ENCODE peak calls at places on chromosomes 2 and 18, in six cellular contexts. T, E, Z, S, R and P are unnamed samples.

GRCh38 chr2:11077411-11077810 is 77.9 kb upstream of the SLC66A3 start:
- DNase-seq in E (no peak), Z (no peak), T (no peak), R (no peak), S (no peak), P (no peak)

GRCh38 chr18:48955528-48956261 is 4.9 kb upstream of the SMAD7 start:
- DNase-seq in Z (no peak), S (no peak), T (peak; percentile 65), E (peak; percentile 85), R (peak; percentile 59), P (peak; percentile 63)

GRCh38 chr2:23092831-23093230 is 292.1 kb upstream of the KLHL29 start:
- DNase-seq in R (peak; percentile 72), E (peak; percentile 2), S (no peak), T (no peak), Z (no peak), P (no peak)

GRCh38 chr2:144645055-144645778 is 125.3 kb upstream of the ZEB2 start:
- DNase-seq in Z (no peak), T (no peak), S (no peak), E (peak; percentile 56), R (no peak), P (no peak)

GRCh38 chr2:58965602-58966001 is 724.5 kb upstream of the FANCL start:
- DNase-seq in S (no peak), E (no peak), T (no peak), Z (no peak), R (no peak), P (no peak)

GRCh38 chr18:62621546-62621945 is 93.8 kb upstream of the PHLPP1 start:
- DNase-seq in E (no peak), Z (peak; percentile 7), S (no peak), R (no peak), T (peak; percentile 80), P (no peak)

GRCh38 chr2:18742382-18742781 is 153.0 kb upstream of the NT5C1B start:
- DNase-seq in R (no peak), S (no peak), E (no peak), T (peak; percentile 61), Z (no peak), P (no peak)

GRCh38 chr2:127615511-127616166 is 30.3 kb upstream of the GPR17 start:
- DNase-seq in E (no peak), T (no peak), Z (no peak), R (peak; percentile 2), S (peak; percentile 29), P (peak; percentile 31)

GRCh38 chr18:3069671-3070433 is 56.9 kb upstream of the LPIN2 start:
- DNase-seq in T (no peak), Z (no peak), S (peak; percentile 28), R (no peak), E (no peak), P (no peak)

GRCh38 chr2:47651296-47651695 is 131.6 kb upstream of the MSH6 start:
- DNase-seq in S (no peak), T (no peak), R (no peak), E (no peak), Z (no peak), P (no peak)

GRCh38 chr2:28449489-28450395 is 46.1 kb upstream of the PLB1 start:
- DNase-seq in T (no peak), Z (peak; percentile 58), S (no peak), R (peak; percentile 63), E (peak; percentile 46), P (no peak)

GRCh38 chr18:57980573-57981348 is 63.3 kb upstream of the NEDD4L start:
- DNase-seq in R (peak; percentile 17), T (no peak), E (no peak), Z (no peak), S (no peak), P (no peak)

GRCh38 chr2:110804915-110805314 is 72.5 kb downstream of the ACOXL start:
- DNase-seq in T (no peak), S (no peak), E (no peak), Z (no peak), R (no peak), P (no peak)

GRCh38 chr18:49651033-49651432 is 89.2 kb downstream of the LIPG start:
- DNase-seq in Z (no peak), S (no peak), T (no peak), E (no peak), R (no peak), P (no peak)

GRCh38 chr2:101921319-101921960 is 70.3 kb upstream of the IL1R2 start:
- DNase-seq in R (no peak), T (no peak), E (no peak), S (no peak), Z (no peak), P (no peak)

GRCh38 chr2:41865263-41865662 is 182.6 kb upstream of the PKDCC start:
- DNase-seq in S (no peak), Z (no peak), R (no peak), T (no peak), E (no peak), P (no peak)

GRCh38 chr18:34595673-34596072 is 114.4 kb upstream of the DTNA start:
- DNase-seq in E (peak; percentile 41), R (peak; percentile 38), T (no peak), S (no peak), Z (peak; percentile 1), P (no peak)

GRCh38 chr18:35047697-35048292 is 6.6 kb downstream of the MAPRE2 start:
- DNase-seq in Z (no peak), S (no peak), E (no peak), T (no peak), R (no peak), P (no peak)

GRCh38 chr2:134253117-134253704 is 661 bp upstream of the MGAT5 start:
- DNase-seq in R (no peak), S (no peak), T (no peak), E (no peak), Z (no peak), P (no peak)

GRCh38 chr18:66560092-66560491 is 43.8 kb downstream of the CDH19 start:
- DNase-seq in T (no peak), E (no peak), S (no peak), R (peak; percentile 25), Z (peak; percentile 51), P (no peak)

GRCh38 chr18:34510926-34511325 is 199.2 kb upstream of the DTNA start:
- DNase-seq in E (no peak), R (no peak), T (no peak), S (no peak), Z (no peak), P (no peak)

GRCh38 chr2:218465987-218466633 is 47.2 kb downstream of the VIL1 start:
- DNase-seq in Z (peak; percentile 23), E (peak; percentile 36), S (no peak), T (no peak), R (peak; percentile 10), P (no peak)

GRCh38 chr2:97870396-97870843 is 125.3 kb downstream of the TMEM131 start:
- DNase-seq in R (peak; percentile 25), S (peak; percentile 61), Z (peak; percentile 41), T (no peak), E (peak; percentile 89), P (no peak)

GRCh38 chr2:239528883-239529282 is 128.1 kb upstream of the HDAC4 start:
- DNase-seq in Z (no peak), T (no peak), E (no peak), S (no peak), R (no peak), P (peak; percentile 15)

GRCh38 chr2:178819992-178820391 is 12.8 kb upstream of the TTN start:
- DNase-seq in R (no peak), Z (no peak), S (no peak), E (no peak), T (no peak), P (no peak)

GRCh38 chr2:155384555-155385123 is 686.1 kb downstream of the KCNJ3 start:
- DNase-seq in S (no peak), R (no peak), T (no peak), Z (no peak), E (no peak), P (no peak)

GRCh38 chr2:240925191-240925575 is 19.0 kb downstream of the CROCC2 start:
- DNase-seq in S (peak; percentile 41), T (peak; percentile 62), Z (peak; percentile 41), R (no peak), E (no peak), P (no peak)

GRCh38 chr2:55906993-55907392 is 16.6 kb downstream of the EFEMP1 start:
- DNase-seq in E (no peak), Z (no peak), S (no peak), R (no peak), T (no peak), P (no peak)
- H3K4me1 ChIP-seq in E (peaks cover under 1% of the 10 kb centered on the region), Z (no peaks in the 10 kb centered on the region), S (no peaks in the 10 kb centered on the region), R (no peaks in the 10 kb centered on the region), T (no peaks in the 10 kb centered on the region), P (no peaks in the 10 kb centered on the region)

GRCh38 chr2:221100467-221101089 is 471.5 kb downstream of the EPHA4 start:
- DNase-seq in Z (peak; percentile 24), R (peak; percentile 10), S (no peak), E (no peak), T (no peak), P (no peak)

GRCh38 chr2:221104391-221104811 is 467.7 kb downstream of the EPHA4 start:
- DNase-seq in R (peak; percentile 13), E (peak; percentile 64), Z (no peak), S (peak; percentile 48), T (peak; percentile 86), P (peak; percentile 54)

GRCh38 chr2:221106241-221106640 is 465.9 kb downstream of the EPHA4 start:
- DNase-seq in T (no peak), S (no peak), R (no peak), E (no peak), Z (no peak), P (no peak)

GRCh38 chr2:221102896-221103688 is 469.0 kb downstream of the EPHA4 start:
- DNase-seq in S (no peak), E (no peak), T (no peak), R (no peak), Z (no peak), P (no peak)

DNA sequence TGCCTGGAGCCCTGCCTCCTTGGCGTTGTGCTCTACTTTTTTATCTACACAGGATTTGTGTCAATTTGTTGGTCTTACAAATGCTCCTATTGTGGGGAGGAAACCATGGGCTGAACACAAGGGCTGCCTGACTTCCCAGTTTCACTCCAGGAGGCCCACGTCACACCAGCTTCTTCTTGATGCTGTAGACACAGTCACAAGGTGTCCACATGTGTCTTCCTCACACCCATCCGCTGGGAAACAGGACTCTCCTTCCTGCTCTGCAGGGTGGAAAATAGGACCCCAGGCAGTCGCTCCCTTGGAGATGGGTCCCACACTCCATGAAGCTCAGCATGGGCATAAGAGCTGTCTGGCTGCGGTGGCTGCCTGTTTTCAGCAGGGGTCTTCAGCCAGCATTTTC is 468.2 kb downstream of the EPHA4 start:
- DNase-seq in R (no peak), E (no peak), S (no peak), T (no peak), Z (no peak), P (no peak)
- H3K4me3 ChIP-seq in R (no peak overlapping the region), E (no peak overlapping the region), S (no peak overlapping the region), T (no peak overlapping the region), Z (no peak overlapping the region), P (no peak overlapping the region)

DNA sequence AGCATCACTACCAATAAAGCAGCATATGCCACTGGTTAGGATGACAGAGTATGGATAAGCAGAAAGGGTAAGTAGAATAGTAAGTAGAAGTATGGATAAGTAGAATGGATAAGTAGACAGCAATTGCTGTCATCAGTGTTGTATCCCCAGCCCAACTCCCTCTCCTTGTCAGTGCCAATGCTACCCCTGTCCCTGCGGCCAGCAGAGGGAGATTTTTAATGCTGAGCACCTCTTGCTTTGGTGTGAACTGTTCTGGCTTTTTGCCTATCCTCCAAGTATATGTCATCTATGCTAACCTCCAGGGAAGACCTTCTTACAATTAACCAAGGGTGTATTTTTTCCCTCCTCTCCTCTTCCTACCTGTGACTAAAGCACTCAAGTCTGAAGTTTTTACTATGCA is 136.7 kb upstream of the SPHKAP start:
- DNase-seq in S (no peak), T (no peak), E (no peak), R (peak; percentile 34), Z (peak; percentile 40), P (no peak)
- TF ChIP-seq CTCF in S (no peak), T (peak; percentile 50), E (no peak), R (peak; percentile 32), Z (peak; percentile 34), P (peak; percentile 23)

GRCh38 chr2:64403426-64403825 is 50.5 kb upstream of the LGALSL start:
- DNase-seq in S (no peak), T (no peak), E (no peak), R (no peak), Z (no peak), P (no peak)
- H3K4me1 ChIP-seq in S (peaks cover 60% of the 10 kb centered on the region), T (peaks cover 49% of the 10 kb centered on the region), E (peaks cover 13% of the 10 kb centered on the region), R (peaks cover 54% of the 10 kb centered on the region), Z (peaks cover 32% of the 10 kb centered on the region), P (peaks cover 63% of the 10 kb centered on the region)